ENCODE peak calls at places on chromosome 16, in four cellular contexts. One of them, this sample, is unnamed.

GRCh38 chr16:47473794-47474193 is 12.7 kb downstream of the PHKB start:
- DNase-seq in mesothelial cell of epicardium: no peak
- DNase-seq in AG04450: no peak
- DNase-seq in astrocyte of the spinal cord: no peak
- DNase-seq in this sample: no peak

GRCh38 chr16:84607694-84608093 is 10.2 kb downstream of the COTL1 start:
- DNase-seq in mesothelial cell of epicardium: no peak
- DNase-seq in AG04450: no peak
- DNase-seq in astrocyte of the spinal cord: no peak
- DNase-seq in this sample: no peak

GRCh38 chr16:3789375-3790067 is 72.2 kb upstream of the TRAP1 start:
- DNase-seq in astrocyte of the spinal cord: no peak
- DNase-seq in mesothelial cell of epicardium: no peak
- DNase-seq in AG04450: no peak
- DNase-seq in this sample: no peak

GRCh38 chr16:17828012-17828411 is 357.3 kb upstream of the XYLT1 start:
- DNase-seq in mesothelial cell of epicardium: no peak
- DNase-seq in astrocyte of the spinal cord: peak
- DNase-seq in AG04450: no peak
- DNase-seq in this sample: peak

GRCh38 chr16:58306327-58306726 is 11.5 kb upstream of the PRSS54 start:
- DNase-seq in mesothelial cell of epicardium: no peak
- DNase-seq in astrocyte of the spinal cord: peak
- DNase-seq in AG04450: no peak
- DNase-seq in this sample: peak

GRCh38 chr16:4365014-4365406 is 6.6 kb upstream of the VASN start:
- DNase-seq in mesothelial cell of epicardium: no peak
- DNase-seq in astrocyte of the spinal cord: no peak
- DNase-seq in AG04450: no peak
- DNase-seq in this sample: no peak

GRCh38 chr16:57061084-57061905 is 31.1 kb upstream of the CPNE2 start:
- DNase-seq in mesothelial cell of epicardium: no peak
- DNase-seq in astrocyte of the spinal cord: no peak
- DNase-seq in AG04450: no peak
- DNase-seq in this sample: peak

GRCh38 chr16:11992008-11992584 is 15.6 kb downstream of the SNX29 start:
- DNase-seq in astrocyte of the spinal cord: no peak
- DNase-seq in AG04450: no peak
- DNase-seq in mesothelial cell of epicardium: no peak
- DNase-seq in this sample: no peak

GRCh38 chr16:83433201-83433600 is 374.6 kb upstream of the HSBP1 start:
- DNase-seq in astrocyte of the spinal cord: peak
- DNase-seq in AG04450: no peak
- DNase-seq in mesothelial cell of epicardium: no peak
- DNase-seq in this sample: no peak

GRCh38 chr16:57757883-57758282 is 22.3 kb downstream of the KATNB1 start:
- DNase-seq in astrocyte of the spinal cord: no peak
- DNase-seq in AG04450: no peak
- DNase-seq in mesothelial cell of epicardium: no peak
- DNase-seq in this sample: no peak

GRCh38 chr16:65547799-65548446 is 426.1 kb upstream of the CDH11 start:
- DNase-seq in AG04450: peak
- DNase-seq in mesothelial cell of epicardium: no peak
- DNase-seq in astrocyte of the spinal cord: peak
- DNase-seq in this sample: peak

GRCh38 chr16:3095869-3096268 is 3.2 kb downstream of the ZSCAN10 start:
- DNase-seq in AG04450: no peak
- DNase-seq in astrocyte of the spinal cord: no peak
- DNase-seq in mesothelial cell of epicardium: no peak
- DNase-seq in this sample: no peak

GRCh38 chr16:21088646-21089538 is 61.8 kb downstream of the DNAH3 start:
- DNase-seq in AG04450: no peak
- DNase-seq in mesothelial cell of epicardium: no peak
- DNase-seq in astrocyte of the spinal cord: peak
- DNase-seq in this sample: peak

GRCh38 chr16:1665829-1666228 is 12.2 kb upstream of the JPT2 start:
- DNase-seq in astrocyte of the spinal cord: no peak
- DNase-seq in mesothelial cell of epicardium: no peak
- DNase-seq in AG04450: no peak
- DNase-seq in this sample: no peak

GRCh38 chr16:58651965-58652348 is 22.3 kb upstream of the CNOT1 start:
- DNase-seq in mesothelial cell of epicardium: no peak
- DNase-seq in AG04450: no peak
- DNase-seq in astrocyte of the spinal cord: peak
- DNase-seq in this sample: peak

GRCh38 chr16:49271363-49271762 is 10.3 kb downstream of the CBLN1 start:
- DNase-seq in AG04450: no peak
- DNase-seq in mesothelial cell of epicardium: no peak
- DNase-seq in astrocyte of the spinal cord: no peak
- DNase-seq in this sample: no peak

GRCh38 chr16:75070055-75070841 is 46.3 kb downstream of the LDHD start:
- DNase-seq in AG04450: no peak
- DNase-seq in astrocyte of the spinal cord: no peak
- DNase-seq in mesothelial cell of epicardium: no peak
- DNase-seq in this sample: no peak

GRCh38 chr16:50351116-50351515 is 17.7 kb downstream of the BRD7 start:
- DNase-seq in AG04450: no peak
- DNase-seq in astrocyte of the spinal cord: no peak
- DNase-seq in mesothelial cell of epicardium: no peak
- DNase-seq in this sample: no peak

GRCh38 chr16:50354082-50354481 is 14.7 kb downstream of the BRD7 start:
- DNase-seq in astrocyte of the spinal cord: no peak
- DNase-seq in mesothelial cell of epicardium: no peak
- DNase-seq in AG04450: no peak
- DNase-seq in this sample: no peak

GRCh38 chr16:50351952-50352351 is 16.8 kb downstream of the BRD7 start:
- DNase-seq in mesothelial cell of epicardium: no peak
- DNase-seq in AG04450: no peak
- DNase-seq in astrocyte of the spinal cord: no peak
- DNase-seq in this sample: no peak

GRCh38 chr16:50359626-50360025 is 9.2 kb downstream of the BRD7 start:
- DNase-seq in mesothelial cell of epicardium: no peak
- DNase-seq in AG04450: no peak
- DNase-seq in astrocyte of the spinal cord: no peak
- DNase-seq in this sample: no peak

DNA sequence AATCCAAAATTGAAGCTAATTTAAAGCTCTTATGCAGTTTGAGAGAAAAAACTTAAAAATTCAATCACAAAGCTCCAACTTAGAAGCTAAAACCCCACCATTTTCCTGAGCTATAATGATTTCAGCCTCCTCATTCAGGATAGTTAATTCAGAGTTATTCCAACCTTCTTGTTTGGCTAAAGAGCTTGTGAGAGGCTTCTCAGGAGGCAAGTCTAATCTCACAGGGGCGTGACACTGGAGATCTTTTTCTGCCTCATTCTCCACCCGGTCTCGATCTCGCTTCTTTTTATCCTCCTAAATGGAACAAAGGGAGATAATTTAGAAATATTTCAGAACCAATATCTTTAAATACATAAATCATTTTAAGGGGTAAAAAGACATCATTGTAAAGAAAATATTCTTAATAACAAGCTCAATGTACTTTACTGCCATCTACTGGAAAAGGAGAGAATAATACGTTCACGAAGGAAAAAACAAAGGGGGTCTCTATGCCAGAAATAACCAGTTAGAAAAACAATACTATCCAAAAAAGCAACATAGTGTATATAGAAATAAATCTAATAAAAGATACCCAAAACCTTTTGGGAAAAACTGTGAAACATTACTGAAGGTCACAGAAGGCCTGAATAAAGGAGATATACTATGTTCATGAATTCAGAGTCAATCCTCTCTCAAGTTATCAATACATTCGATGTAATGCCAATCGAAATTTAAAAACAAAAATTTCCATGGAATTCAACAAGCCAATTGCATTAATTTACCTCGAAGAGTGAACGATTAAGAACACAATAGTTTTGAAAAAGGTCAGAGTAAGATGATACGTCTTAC is 13.9 kb downstream of the BRD7 start:
- DNase-seq in mesothelial cell of epicardium: no peak
- DNase-seq in AG04450: no peak
- DNase-seq in astrocyte of the spinal cord: no peak
- DNase-seq in this sample: no peak
- TF ChIP-seq CTCF in mesothelial cell of epicardium: peak
- TF ChIP-seq CTCF in AG04450: peak
- TF ChIP-seq CTCF in astrocyte of the spinal cord: peak
- TF ChIP-seq CTCF in this sample: peak

DNA sequence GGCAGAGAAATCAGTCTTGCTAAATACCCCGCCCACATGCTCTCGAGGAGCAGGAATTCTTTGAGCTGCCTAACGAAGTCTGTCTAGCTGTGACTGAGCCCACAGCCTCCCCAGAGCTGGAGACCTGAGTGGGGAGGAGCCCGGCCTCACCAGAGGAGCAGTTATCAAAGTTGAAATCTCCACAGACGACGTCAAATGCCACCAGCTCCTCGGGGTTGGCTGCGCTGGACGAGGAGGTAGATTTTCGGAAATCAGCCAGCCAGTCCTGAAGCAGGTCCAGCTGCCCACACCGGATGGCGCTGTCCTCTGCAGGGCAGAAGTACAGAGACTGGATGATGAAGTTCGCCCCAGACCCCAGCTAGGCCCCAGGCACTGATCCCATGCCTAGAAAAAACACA is 53.8 kb downstream of the PRMT7 start:
- DNase-seq in AG04450: no peak
- DNase-seq in mesothelial cell of epicardium: no peak
- DNase-seq in astrocyte of the spinal cord: no peak
- DNase-seq in this sample: no peak
- TF ChIP-seq CTCF in AG04450: peak
- TF ChIP-seq CTCF in mesothelial cell of epicardium: no peak
- TF ChIP-seq CTCF in astrocyte of the spinal cord: peak
- TF ChIP-seq CTCF in this sample: peak

GRCh38 chr16:14004031-14004718 is 66.9 kb upstream of the MRTFB start:
- DNase-seq in astrocyte of the spinal cord: no peak
- DNase-seq in mesothelial cell of epicardium: no peak
- DNase-seq in AG04450: no peak
- DNase-seq in this sample: no peak

GRCh38 chr16:14011006-14011405 is 60.1 kb upstream of the MRTFB start:
- DNase-seq in astrocyte of the spinal cord: no peak
- DNase-seq in AG04450: no peak
- DNase-seq in mesothelial cell of epicardium: no peak
- DNase-seq in this sample: no peak

GRCh38 chr16:14005335-14005734 is 65.8 kb upstream of the MRTFB start:
- DNase-seq in AG04450: no peak
- DNase-seq in astrocyte of the spinal cord: no peak
- DNase-seq in mesothelial cell of epicardium: no peak
- DNase-seq in this sample: no peak

GRCh38 chr16:14004719-14005315 is 66.3 kb upstream of the MRTFB start:
- DNase-seq in AG04450: no peak
- DNase-seq in mesothelial cell of epicardium: no peak
- DNase-seq in astrocyte of the spinal cord: no peak
- DNase-seq in this sample: no peak

GRCh38 chr16:14007460-14007859 is 63.7 kb upstream of the MRTFB start:
- DNase-seq in mesothelial cell of epicardium: no peak
- DNase-seq in AG04450: no peak
- DNase-seq in astrocyte of the spinal cord: peak
- DNase-seq in this sample: peak
- TF ChIP-seq CTCF in mesothelial cell of epicardium: no peak
- TF ChIP-seq CTCF in AG04450: no peak
- TF ChIP-seq CTCF in astrocyte of the spinal cord: no peak
- TF ChIP-seq CTCF in this sample: peak

DNA sequence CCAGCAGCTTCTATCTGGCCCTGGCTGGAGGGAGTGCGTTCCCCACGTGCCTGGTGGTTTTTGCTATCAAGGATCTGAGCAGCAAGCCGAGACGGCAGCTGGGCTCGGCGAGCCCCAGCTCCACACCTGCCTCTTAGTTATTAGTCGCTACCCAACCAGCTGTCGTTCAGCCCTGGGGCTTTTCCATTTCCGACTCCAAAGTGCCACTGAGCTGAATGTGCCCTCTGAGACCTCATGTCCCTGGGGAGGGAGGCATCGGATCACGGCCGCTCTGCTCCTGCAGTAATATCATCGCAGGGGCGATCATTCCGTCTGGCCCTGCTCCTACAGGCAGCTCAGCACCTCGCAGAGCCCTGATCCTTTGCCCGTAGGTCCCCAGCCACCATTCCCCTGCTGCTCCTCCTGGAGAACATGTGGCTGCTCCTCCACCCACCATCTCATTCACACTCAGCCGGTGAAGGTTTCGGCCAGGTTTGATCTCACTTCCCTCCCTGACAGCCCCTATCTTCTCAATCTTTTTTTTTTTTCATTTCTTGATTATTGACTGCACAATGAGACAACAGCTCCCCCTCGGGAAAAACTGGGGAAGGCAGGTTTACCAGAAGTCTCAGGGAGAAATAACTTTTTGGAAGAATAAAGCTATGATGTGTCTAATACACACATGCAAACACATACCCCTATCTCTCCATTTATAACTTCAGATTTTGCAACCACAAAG is 86.7 kb downstream of the ZFHX3 start:
- DNase-seq in mesothelial cell of epicardium: no peak
- DNase-seq in AG04450: no peak
- DNase-seq in astrocyte of the spinal cord: no peak
- DNase-seq in this sample: no peak
- TF ChIP-seq CTCF in mesothelial cell of epicardium: peak
- TF ChIP-seq CTCF in AG04450: peak
- TF ChIP-seq CTCF in astrocyte of the spinal cord: peak
- TF ChIP-seq CTCF in this sample: peak

GRCh38 chr16:5502467-5502869 is 404.9 kb upstream of the EEF2KMT start:
- DNase-seq in astrocyte of the spinal cord: no peak
- DNase-seq in mesothelial cell of epicardium: no peak
- DNase-seq in AG04450: no peak
- DNase-seq in this sample: peak
- TF ChIP-seq CTCF in astrocyte of the spinal cord: peak
- TF ChIP-seq CTCF in mesothelial cell of epicardium: peak
- TF ChIP-seq CTCF in AG04450: no peak
- TF ChIP-seq CTCF in this sample: peak

GRCh38 chr16:89071686-89072182 is 21.9 kb upstream of the ACSF3 start:
- DNase-seq in AG04450: no peak
- DNase-seq in astrocyte of the spinal cord: no peak
- DNase-seq in mesothelial cell of epicardium: no peak
- DNase-seq in this sample: no peak
- TF ChIP-seq CTCF in AG04450: no peak
- TF ChIP-seq CTCF in astrocyte of the spinal cord: no peak
- TF ChIP-seq CTCF in mesothelial cell of epicardium: no peak
- TF ChIP-seq CTCF in this sample: no peak

GRCh38 chr16:56029026-56029425 is 153.9 kb upstream of the CES5A start:
- DNase-seq in AG04450: no peak
- DNase-seq in mesothelial cell of epicardium: no peak
- DNase-seq in astrocyte of the spinal cord: no peak
- DNase-seq in this sample: no peak
- TF ChIP-seq CTCF in AG04450: no peak
- TF ChIP-seq CTCF in mesothelial cell of epicardium: peak
- TF ChIP-seq CTCF in astrocyte of the spinal cord: no peak
- TF ChIP-seq CTCF in this sample: no peak

This sample was measured in HFFc6.